ENCODE peak calls at places on chromosomes 13 and 19, in seven cellular contexts. H, Q, R, A, U, T and O are unnamed samples.

GRCh38 chr13:113464476-113464875 is 11.2 kb upstream of the ADPRHL1 start:
- DNase-seq in T (no peak), H (no peak), R (no peak), A (no peak), Q (no peak), U (no peak), O (no peak)

GRCh38 chr19:17749912-17750317 is 1.4 kb upstream of the FCHO1 start:
- DNase-seq in R (peak), Q (no peak), U (no peak), T (peak), A (no peak), H (no peak), O (no peak)

GRCh38 chr13:80255946-80256345 is 85.0 kb downstream of the SPRY2 start:
- DNase-seq in R (no peak), Q (no peak), U (no peak), A (no peak), H (no peak), T (no peak), O (no peak)

GRCh38 chr13:48817166-48817802 is 158.4 kb upstream of the FNDC3A start:
- DNase-seq in Q (no peak), A (no peak), T (no peak), H (no peak), R (no peak), U (no peak), O (no peak)

GRCh38 chr13:30605052-30605451 is 12.7 kb upstream of the USPL1 start:
- DNase-seq in A (no peak), H (no peak), Q (no peak), U (no peak), R (no peak), T (no peak), O (no peak)

GRCh38 chr19:33946535-33947323 is 150.1 kb downstream of the KCTD15 start:
- DNase-seq in T (no peak), U (no peak), H (no peak), A (no peak), Q (peak), R (no peak), O (no peak)

GRCh38 chr13:30125422-30126073 is 181.8 kb downstream of the KATNAL1 start:
- DNase-seq in R (peak), H (peak), T (no peak), Q (no peak), U (no peak), A (no peak), O (no peak)

GRCh38 chr19:1896508-1896907 is 8.7 kb upstream of the ADAT3 start:
- DNase-seq in T (peak), A (no peak), H (no peak), Q (no peak), R (no peak), U (no peak), O (no peak)

GRCh38 chr19:50288954-50289353 is 40.2 kb downstream of the KCNC3 start:
- DNase-seq in U (no peak), A (no peak), R (no peak), Q (no peak), T (no peak), H (no peak), O (no peak)

GRCh38 chr13:28434934-28435333 is 60.0 kb downstream of the FLT1 start:
- DNase-seq in U (no peak), A (no peak), T (no peak), H (no peak), Q (no peak), R (no peak), O (no peak)

GRCh38 chr19:44748426-44749254 is at the start of gene BCL3:
- DNase-seq in T (peak), H (no peak), Q (peak), R (peak), A (no peak), U (peak), O (no peak)

GRCh38 chr19:20359933-20360720 is 193.1 kb downstream of the ZNF486 start:
- DNase-seq in A (peak), H (no peak), U (no peak), Q (no peak), R (no peak), T (no peak), O (peak)

GRCh38 chr19:10836478-10837325 is 690 bp upstream of the TMED1 start:
- DNase-seq in R (peak), U (peak), A (no peak), Q (peak), T (peak), H (no peak), O (no peak)

GRCh38 chr13:25447396-25447795 is 75.6 kb downstream of the ATP8A2 start:
- DNase-seq in T (no peak), U (no peak), Q (no peak), A (no peak), R (no peak), H (no peak), O (no peak)

GRCh38 chr19:3343619-3344502 is 22.5 kb upstream of the NFIC start:
- DNase-seq in H (peak), R (peak), U (peak), A (no peak), T (peak), Q (peak), O (no peak)

GRCh38 chr19:17642656-17643055 is 45.5 kb downstream of the UNC13A start:
- DNase-seq in T (no peak), U (no peak), A (no peak), Q (no peak), R (no peak), H (no peak), O (no peak)

GRCh38 chr19:19900574-19901444 is at the start of gene ZNF93:
- DNase-seq in R (peak), U (peak), H (peak), T (peak), Q (peak), A (peak), O (peak)

GRCh38 chr13:84962141-84962750 is 837.0 kb downstream of the SLITRK6 start:
- DNase-seq in H (no peak), U (no peak), T (no peak), Q (no peak), R (no peak), A (no peak), O (no peak)

GRCh38 chr13:56718791-56719190 is 421.9 kb upstream of the PRR20A start:
- DNase-seq in Q (no peak), A (no peak), T (no peak), H (no peak), U (no peak), R (no peak), O (no peak)

GRCh38 chr13:42110410-42111155 is 62.1 kb downstream of the DGKH start:
- DNase-seq in T (no peak), A (no peak), R (peak), H (peak), Q (no peak), U (peak), O (peak)

GRCh38 chr19:38047048-38047435 is 140.0 kb downstream of the SIPA1L3 start:
- DNase-seq in T (no peak), R (no peak), Q (no peak), H (no peak), U (no peak), A (no peak), O (no peak)

GRCh38 chr13:63435668-63436275 is 2020.1 kb upstream of the PCDH20 start:
- DNase-seq in U (no peak), T (no peak), Q (no peak), A (no peak), R (peak), H (peak), O (no peak)

GRCh38 chr13:51050021-51050886 is 60.8 kb downstream of the C13orf42 start:
- DNase-seq in H (peak), A (no peak), Q (no peak), U (no peak), R (no peak), T (no peak), O (no peak)

GRCh38 chr13:65310663-65311328 is 1919.3 kb downstream of the PCDH9 start:
- DNase-seq in U (no peak), R (no peak), T (no peak), Q (no peak), A (no peak), H (no peak), O (no peak)

GRCh38 chr19:19778666-19779065 is 42.9 kb downstream of the ZNF506 start:
- DNase-seq in H (no peak), R (no peak), Q (no peak), A (no peak), U (no peak), T (no peak), O (no peak)

GRCh38 chr19:35106291-35106583 is 9.4 kb upstream of the FXYD3 start:
- DNase-seq in R (no peak), Q (no peak), A (no peak), H (no peak), U (no peak), T (no peak), O (no peak)

GRCh38 chr13:97219226-97219625 is 2.9 kb upstream of the MBNL2 start:
- DNase-seq in H (no peak), Q (no peak), A (no peak), R (no peak), U (no peak), T (no peak), O (no peak)

GRCh38 chr13:51453959-51454703 is 1.3 kb upstream of the INTS6 start:
- DNase-seq in H (peak), U (peak), R (no peak), A (no peak), Q (no peak), T (peak), O (no peak)

GRCh38 chr13:93226623-93227279 is at the start of gene GPC6:
- DNase-seq in T (peak), U (peak), R (peak), Q (peak), H (peak), A (peak), O (peak)

GRCh38 chr19:33819875-33820781 is 23.5 kb downstream of the KCTD15 start:
- DNase-seq in U (peak), Q (peak), T (peak), A (peak), H (peak), R (peak), O (peak)

GRCh38 chr19:10339380-10339960 is at the start of gene ICAM3:
- DNase-seq in A (no peak), R (no peak), Q (no peak), U (peak), T (no peak), H (no peak), O (no peak)

GRCh38 chr19:33404916-33405315 is 31.4 kb downstream of the CEBPG start:
- DNase-seq in Q (peak), H (no peak), A (no peak), R (no peak), T (peak), U (no peak), O (no peak)

GRCh38 chr13:23469901-23470525 is 36.5 kb upstream of the SACS start:
- DNase-seq in T (no peak), A (no peak), R (no peak), H (peak), U (no peak), Q (no peak), O (no peak)

GRCh38 chr13:23472189-23472588 is 38.7 kb upstream of the SACS start:
- DNase-seq in A (no peak), T (no peak), Q (no peak), R (no peak), U (no peak), H (no peak), O (no peak)

GRCh38 chr13:23468811-23469210 is 35.3 kb upstream of the SACS start:
- DNase-seq in A (no peak), T (no peak), R (no peak), U (no peak), H (no peak), Q (no peak), O (no peak)

GRCh38 chr13:23473236-23473635 is 39.7 kb upstream of the SACS start:
- DNase-seq in H (no peak), T (no peak), A (no peak), R (no peak), Q (no peak), U (no peak), O (no peak)

GRCh38 chr13:23470706-23471610 is 37.5 kb upstream of the SACS start:
- DNase-seq in A (no peak), H (no peak), Q (no peak), R (no peak), T (no peak), U (no peak), O (no peak)
- TF ChIP-seq CTCF in A (no peak), H (no peak), Q (no peak), R (no peak), T (no peak), U (no peak), O (no peak)

GRCh38 chr19:55145241-55145640 is 3.8 kb downstream of the TNNT1 start:
- DNase-seq in Q (no peak), U (no peak), H (no peak), A (no peak), T (no peak), R (no peak), O (no peak)
- TF ChIP-seq CTCF in Q (no peak), U (no peak), H (no peak), A (no peak), T (no peak), R (no peak), O (no peak)

GRCh38 chr13:98262307-98262706 is 85.2 kb upstream of the RNF113B start:
- DNase-seq in R (no peak), T (no peak), A (no peak), U (no peak), H (no peak), Q (no peak), O (no peak)

GRCh38 chr13:98263841-98264240 is 86.8 kb upstream of the RNF113B start:
- DNase-seq in H (no peak), Q (no peak), T (no peak), A (no peak), R (no peak), U (no peak), O (no peak)

GRCh38 chr13:98258226-98258625 is 81.2 kb upstream of the RNF113B start:
- DNase-seq in H (no peak), R (no peak), U (no peak), T (no peak), A (no peak), Q (no peak), O (no peak)

GRCh38 chr13:98260357-98261164 is 83.5 kb upstream of the RNF113B start:
- DNase-seq in A (no peak), H (no peak), Q (no peak), U (no peak), R (no peak), T (no peak), O (no peak)

GRCh38 chr13:98261165-98261672 is 84.2 kb upstream of the RNF113B start:
- DNase-seq in H (no peak), R (no peak), U (no peak), Q (no peak), T (no peak), A (no peak), O (no peak)
- TF ChIP-seq CTCF in H (no peak), R (no peak), U (no peak), Q (no peak), T (no peak), A (no peak), O (no peak)

DNA sequence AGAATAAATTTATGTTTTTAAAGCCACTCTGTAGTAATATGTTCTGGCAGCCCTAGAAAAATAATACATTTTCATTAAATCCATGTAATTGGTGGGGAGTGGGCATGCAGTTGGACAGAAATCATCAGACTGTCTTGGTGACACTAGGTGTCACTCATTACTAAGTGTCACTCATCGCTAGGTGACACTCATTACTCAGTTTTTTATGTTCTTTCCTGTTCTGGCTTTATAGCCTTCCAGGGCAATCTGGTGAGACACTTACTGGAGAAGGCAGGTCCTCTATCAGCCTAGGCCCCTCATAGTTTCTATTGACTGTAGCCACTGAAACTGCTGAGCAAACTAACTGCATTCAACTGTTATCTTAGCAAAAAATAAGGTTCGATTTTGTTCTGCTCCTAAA is 542.1 kb downstream of the SLITRK1 start:
- DNase-seq in A (no peak), U (no peak), H (no peak), Q (no peak), T (no peak), R (no peak), O (no peak)
- TF ChIP-seq CTCF in A (no peak), U (no peak), H (no peak), Q (no peak), T (no peak), R (no peak), O (no peak)

GRCh38 chr19:46239193-46239767 is 9.7 kb downstream of the IGFL1 start:
- DNase-seq in H (no peak), A (no peak), U (no peak), R (no peak), T (no peak), Q (no peak), O (no peak)

GRCh38 chr19:46240693-46241092 is 11.2 kb downstream of the IGFL1 start:
- DNase-seq in U (no peak), H (no peak), A (no peak), Q (no peak), T (no peak), R (no peak), O (no peak)

GRCh38 chr19:46241676-46242075 is 12.1 kb downstream of the IGFL1 start:
- DNase-seq in U (no peak), H (no peak), A (no peak), T (no peak), Q (no peak), R (no peak), O (no peak)
- TF ChIP-seq CTCF in U (no peak), H (no peak), A (no peak), T (no peak), Q (no peak), R (no peak), O (no peak)

DNA sequence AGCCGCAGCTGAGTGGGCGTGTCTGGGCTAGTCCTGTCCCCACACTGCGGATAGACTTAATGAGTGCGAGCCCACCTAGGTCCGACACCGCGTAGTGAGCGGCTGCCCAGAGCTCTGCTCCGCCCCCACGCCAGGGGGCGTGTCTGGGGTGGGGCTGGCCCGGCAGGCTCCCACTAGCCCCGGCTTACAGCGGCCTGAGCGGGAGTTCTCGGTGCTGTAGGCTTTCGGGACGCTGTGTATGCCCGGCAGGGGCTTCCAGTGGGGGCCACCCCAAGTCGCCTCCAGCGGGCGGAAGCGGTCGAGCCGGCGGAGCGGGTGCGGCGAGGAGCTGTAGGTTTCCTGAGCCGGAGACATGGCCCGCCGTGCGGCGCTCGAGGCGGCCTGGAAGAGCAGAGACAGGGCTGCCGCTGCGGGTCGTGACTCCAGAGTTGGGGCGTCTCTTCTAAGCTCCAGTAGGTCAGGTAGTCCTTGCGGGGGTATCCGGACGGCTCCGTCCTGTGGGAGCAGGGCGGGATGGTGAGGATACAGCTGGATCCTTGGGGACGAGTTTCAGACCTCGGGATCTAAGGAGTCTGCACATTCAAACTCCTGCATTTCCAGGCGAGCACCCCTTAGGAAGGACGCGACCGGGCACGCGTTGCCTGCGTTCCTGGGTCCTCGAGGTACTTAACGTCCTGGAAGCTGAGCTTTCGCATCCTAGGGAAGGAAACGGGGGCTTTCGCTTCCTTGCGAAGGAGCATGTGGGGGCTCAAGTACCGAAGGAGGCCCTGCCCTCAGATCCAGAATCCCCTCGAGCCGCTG is 1.2 kb downstream of the CGB7 start:
- DNase-seq in Q (peak), T (peak), U (peak), R (peak), H (peak), A (peak), O (peak)
- TF ChIP-seq CTCF in Q (peak), T (peak), U (no peak), R (peak), H (peak), A (peak), O (peak)

DNA sequence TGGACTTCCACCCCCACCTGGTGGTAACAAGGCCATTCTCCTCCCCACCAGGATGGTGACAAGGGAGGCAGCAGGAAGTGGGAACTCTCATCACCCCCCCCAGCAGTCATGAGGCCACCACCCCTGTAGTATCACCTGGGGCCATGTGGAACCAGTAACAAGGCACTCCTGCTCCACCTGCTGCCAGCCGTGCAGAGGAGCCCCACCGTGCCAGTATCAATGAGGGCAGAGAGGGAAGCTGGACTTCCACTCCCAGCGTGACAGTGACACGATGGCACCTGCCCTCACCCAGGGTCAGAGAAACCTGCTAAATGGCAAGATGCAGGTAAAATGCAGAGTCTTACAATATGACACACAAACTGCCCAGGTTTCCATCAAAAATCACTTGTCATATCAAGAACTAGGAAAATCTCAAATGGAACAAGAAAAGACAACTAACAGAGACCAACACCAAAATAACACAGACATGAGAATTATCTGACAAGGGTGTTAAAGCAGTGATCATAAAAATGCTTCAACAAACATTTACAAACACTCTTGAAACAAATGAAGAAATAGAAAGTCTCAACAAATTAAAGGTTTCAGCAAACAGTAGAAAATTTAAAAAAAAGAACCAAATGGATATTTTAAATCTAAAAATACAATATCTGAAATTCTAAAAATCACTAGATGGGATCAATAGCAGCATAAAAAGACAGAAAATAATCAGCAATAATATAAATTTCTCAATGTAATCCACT is 9.1 kb upstream of the SPACA7 start:
- DNase-seq in R (no peak), H (no peak), U (no peak), Q (no peak), T (no peak), A (no peak), O (no peak)
- TF ChIP-seq CTCF in R (no peak), H (no peak), U (no peak), Q (no peak), T (no peak), A (no peak), O (no peak)

GRCh38 chr19:40907968-40908735 is 26.1 kb upstream of the CYP2A7 start:
- DNase-seq in A (no peak), R (no peak), T (peak), Q (no peak), U (no peak), H (no peak), O (no peak)

GRCh38 chr19:40906512-40906911 is 24.5 kb upstream of the CYP2A7 start:
- DNase-seq in T (no peak), A (no peak), Q (no peak), R (no peak), H (no peak), U (no peak), O (no peak)

DNA sequence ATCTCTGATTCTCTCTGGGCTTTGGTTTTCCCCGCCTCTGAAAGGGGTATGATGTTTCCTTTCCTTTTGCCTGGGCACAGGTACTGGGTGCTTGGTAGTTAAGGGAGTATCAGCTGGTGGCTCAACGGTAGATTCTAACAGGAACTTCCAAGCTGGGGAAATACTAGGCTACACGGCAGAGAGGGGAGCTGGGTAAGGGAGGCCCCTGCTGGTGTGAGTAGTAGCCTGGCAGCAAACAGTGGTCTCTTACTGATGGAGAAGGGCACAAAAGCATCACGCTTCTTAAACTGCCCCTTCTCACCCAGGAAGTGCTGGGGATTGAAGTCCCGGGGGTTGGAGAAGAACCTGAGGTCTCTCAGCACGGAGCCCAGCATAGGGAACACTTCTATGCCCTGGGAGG is 26.9 kb upstream of the CYP2A7 start:
- DNase-seq in Q (no peak), H (peak), U (no peak), T (peak), R (no peak), A (no peak), O (no peak)
- TF ChIP-seq CTCF in Q (no peak), H (peak), U (no peak), T (peak), R (peak), A (no peak), O (no peak)

GRCh38 chr19:6248856-6249255 is 30.9 kb downstream of the MLLT1 start:
- DNase-seq in Q (no peak), T (no peak), R (no peak), U (no peak), A (no peak), H (no peak), O (no peak)
- TF ChIP-seq CTCF in Q (no peak), T (no peak), R (no peak), U (no peak), A (no peak), H (no peak), O (no peak)